ENCODE peak calls at places on chromosomes 16 and 17, in five cellular contexts. T, D, V, C and I are unnamed samples.
A peak's percentile ranks its signal among the peaks of the same experiment; 100 is the strongest.

GRCh38 chr17:61314368-61315078 is 85.1 kb upstream of the TBX2 start:
- DNase-seq in V (peak; percentile 61), C (no peak), T (peak; percentile 51), D (no peak), I (peak; percentile 87)

GRCh38 chr16:2033057-2033911 is 6.6 kb downstream of the NHERF2 start:
- DNase-seq in C (peak; percentile 76), T (no peak), D (no peak), V (peak; percentile 72), I (peak; percentile 34)

GRCh38 chr17:49747632-49748031 is 16.3 kb downstream of the FAM117A start:
- DNase-seq in T (no peak), V (no peak), C (no peak), D (no peak), I (no peak)

GRCh38 chr16:55668337-55669281 is 12.8 kb downstream of the SLC6A2 start:
- DNase-seq in V (no peak), T (peak; percentile 81), C (no peak), D (no peak), I (peak; percentile 26)

GRCh38 chr17:79220715-79221291 is 146.2 kb downstream of the ENGASE start:
- DNase-seq in C (no peak), D (no peak), T (no peak), V (no peak), I (no peak)

GRCh38 chr17:34235389-34236028 is 19.6 kb upstream of the CCL2 start:
- DNase-seq in C (no peak), D (no peak), T (peak; percentile 53), V (peak; percentile 61), I (peak; percentile 33)

GRCh38 chr16:27980919-27981670 is 82.4 kb downstream of the GSG1L start:
- DNase-seq in T (no peak), V (no peak), C (no peak), D (no peak), I (no peak)

GRCh38 chr17:33435716-33436301 is 142.7 kb upstream of the ASIC2 start:
- DNase-seq in V (no peak), C (no peak), T (no peak), D (no peak), I (peak; percentile 36)

GRCh38 chr16:80540516-80541305 is at the start of gene DYNLRB2:
- DNase-seq in D (peak; percentile 47), C (peak; percentile 99), V (peak; percentile 93), T (peak; percentile 84), I (peak; percentile 87)

GRCh38 chr17:74961657-74962360 is 10.8 kb downstream of the HID1 start:
- DNase-seq in C (peak; percentile 90), T (peak; percentile 78), D (peak; percentile 10), V (peak; percentile 93), I (peak; percentile 83)

GRCh38 chr17:57032343-57032742 is 52.7 kb upstream of the AKAP1 start:
- DNase-seq in C (no peak), T (no peak), V (no peak), D (no peak), I (no peak)

GRCh38 chr17:74873036-74873873 is 461 bp upstream of the FDXR start:
- DNase-seq in C (peak; percentile 100), V (peak; percentile 100), T (peak; percentile 100), D (peak; percentile 99), I (peak; percentile 100)

GRCh38 chr17:66812571-66812970 is 22.3 kb upstream of the CACNG5 start:
- DNase-seq in C (no peak), T (no peak), D (no peak), V (no peak), I (no peak)

GRCh38 chr17:14123579-14124278 is 54.4 kb downstream of the COX10 start:
- DNase-seq in T (no peak), C (no peak), V (no peak), D (no peak), I (no peak)

GRCh38 chr17:19703106-19703775 is 13.1 kb downstream of the SLC47A2 start:
- DNase-seq in T (no peak), V (no peak), C (no peak), D (no peak), I (no peak)

GRCh38 chr17:20235747-20236146 is 226.6 kb downstream of the SPECC1 start:
- DNase-seq in V (no peak), C (no peak), T (no peak), D (no peak), I (no peak)

GRCh38 chr17:33209671-33210070 is 83.4 kb downstream of the ASIC2 start:
- DNase-seq in C (no peak), V (no peak), T (no peak), D (no peak), I (peak; percentile 37)

GRCh38 chr17:77958716-77959215 is 263 bp downstream of the TNRC6C start:
- DNase-seq in T (no peak), V (no peak), D (no peak), C (no peak), I (no peak)

GRCh38 chr17:50213026-50214015 is 11.9 kb upstream of the COL1A1 start:
- DNase-seq in V (no peak), T (no peak), C (no peak), D (no peak), I (peak; percentile 33)

DNA sequence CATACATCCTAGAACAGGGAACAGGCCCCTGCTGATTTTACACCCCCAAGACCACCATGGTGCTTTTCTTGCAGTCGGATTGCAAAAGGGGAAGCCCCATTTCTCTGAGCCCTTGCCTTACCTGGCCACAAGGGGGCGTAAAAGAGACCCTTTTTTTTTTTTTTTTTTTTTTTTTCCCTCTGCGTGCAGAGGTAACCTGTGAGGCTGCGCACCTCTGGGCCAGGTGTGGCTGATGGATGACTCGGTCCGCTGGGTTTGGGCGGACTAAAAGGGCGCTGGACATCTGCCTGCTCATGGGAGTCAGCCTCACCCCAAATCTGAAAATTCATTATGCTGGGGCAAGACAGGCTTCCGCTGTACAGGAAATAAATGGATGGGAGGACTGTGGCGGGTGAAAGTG is 281.0 kb downstream of the CBLN1 start:
- DNase-seq in V (no peak), D (no peak), T (no peak), C (no peak), I (no peak)
- TF ChIP-seq CTCF in V (no peak), D (no peak), T (no peak), C (peak; percentile 54), I (peak; percentile 53)

GRCh38 chr17:7045492-7046126 is 1.7 kb upstream of the SLC16A11 start:
- DNase-seq in C (no peak), D (peak; percentile 44), T (no peak), V (no peak), I (peak; percentile 84)

GRCh38 chr17:7047566-7047965 is 3.7 kb upstream of the SLC16A11 start:
- DNase-seq in V (no peak), C (no peak), D (no peak), T (no peak), I (no peak)

GRCh38 chr17:7048968-7049367 is 5.1 kb upstream of the SLC16A11 start:
- DNase-seq in D (no peak), T (no peak), C (no peak), V (no peak), I (no peak)

GRCh38 chr17:7043544-7044268 is at the start of gene SLC16A11:
- DNase-seq in C (peak; percentile 81), D (no peak), T (no peak), V (no peak), I (no peak)

DNA sequence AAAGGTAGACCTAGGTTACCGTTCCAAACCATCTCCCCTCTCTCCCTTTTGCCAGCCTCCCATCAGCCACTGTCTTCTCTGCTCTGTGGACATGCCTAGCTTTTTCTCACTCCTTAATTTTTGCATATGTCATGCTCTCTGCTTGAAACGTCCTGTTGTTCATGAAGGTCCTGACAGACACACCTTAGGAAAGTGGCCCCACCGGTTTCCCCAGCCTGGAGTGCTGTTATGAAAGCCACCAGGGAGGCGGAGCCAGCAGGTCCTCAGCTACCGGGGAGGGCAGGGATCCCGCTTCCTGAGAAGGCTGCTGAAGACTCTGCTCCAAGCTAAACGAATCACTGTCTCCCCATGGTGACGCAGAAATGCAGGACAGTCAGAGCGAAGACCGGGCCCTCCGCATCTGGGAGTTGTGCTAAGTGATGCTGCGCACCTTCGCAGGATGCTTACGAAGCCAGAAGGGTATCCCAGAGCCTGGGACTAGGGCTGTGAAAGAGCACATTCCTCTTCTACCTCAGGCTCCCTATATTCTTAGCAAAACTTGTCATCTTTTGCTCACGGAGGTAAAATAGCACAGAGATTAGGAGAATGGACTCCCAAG is 2.3 kb upstream of the SLC16A11 start:
- DNase-seq in D (no peak), C (peak; percentile 91), T (no peak), V (no peak), I (no peak)
- H3K4me3 ChIP-seq in D (no peak overlapping the region), C (peak overlapping the region; percentile 32), T (peak overlapping the region; percentile 50), V (peak overlapping the region; percentile 29), I (no peak overlapping the region)

GRCh38 chr17:35769895-35770486 is 9.3 kb downstream of the C17orf50 start:
- DNase-seq in D (no peak), C (peak; percentile 51), V (no peak), T (no peak), I (no peak)
- TF ChIP-seq CTCF in D (peak; percentile 1), C (no peak), V (no peak), T (no peak), I (no peak)

GRCh38 chr16:4864728-4865127 is 17.4 kb downstream of the UBN1 start:
- DNase-seq in T (no peak), D (no peak), V (no peak), C (no peak), I (no peak)
- H3K4me3 ChIP-seq in T (no peak overlapping the region), D (no peak overlapping the region), V (no peak overlapping the region), C (no peak overlapping the region), I (no peak overlapping the region)

GRCh38 chr17:65496801-65497200 is 64.6 kb downstream of the AXIN2 start:
- DNase-seq in T (no peak), V (no peak), C (no peak), D (no peak), I (no peak)
- TF ChIP-seq CTCF in T (no peak), V (no peak), C (no peak), D (no peak), I (no peak)

GRCh38 chr17:39737761-39738567 is at the start of gene GRB7:
- DNase-seq in T (no peak), D (no peak), V (no peak), C (peak; percentile 97), I (no peak)
- H3K4me3 ChIP-seq in T (peak within 1 kb of the TSS; percentile 25), D (no peak within 1 kb of the TSS), V (peak within 1 kb of the TSS; percentile 28), C (peak within 1 kb of the TSS; percentile 65), I (no peak within 1 kb of the TSS)